ENCODE peak calls at places on chromosomes 16 and 17, in eight cellular contexts. One of them, this sample, is unnamed.

GRCh38 chr16:65532218-65532617 is 410.4 kb upstream of the CDH11 start:
- DNase-seq in stomach: no peak
- DNase-seq in uterus: no peak
- DNase-seq in IMR-90: no peak
- DNase-seq in adrenal gland: no peak
- DNase-seq in sigmoid colon: no peak
- DNase-seq in coronary artery: no peak
- DNase-seq in tibial nerve: no peak
- DNase-seq in this sample: no peak

GRCh38 chr16:27495191-27495590 is 54.5 kb downstream of the GTF3C1 start:
- DNase-seq in stomach: no peak
- DNase-seq in uterus: peak
- DNase-seq in IMR-90: peak
- DNase-seq in adrenal gland: peak
- DNase-seq in sigmoid colon: peak
- DNase-seq in coronary artery: no peak
- DNase-seq in tibial nerve: peak
- DNase-seq in this sample: no peak

GRCh38 chr17:64020068-64020766 is at the start of gene ICAM2:
- DNase-seq in stomach: peak
- DNase-seq in uterus: peak
- DNase-seq in IMR-90: no peak
- DNase-seq in adrenal gland: peak
- DNase-seq in sigmoid colon: peak
- DNase-seq in coronary artery: peak
- DNase-seq in tibial nerve: peak
- DNase-seq in this sample: peak

GRCh38 chr16:15483857-15484256 is 49.5 kb downstream of the BMERB1 start:
- DNase-seq in stomach: no peak
- DNase-seq in uterus: no peak
- DNase-seq in IMR-90: no peak
- DNase-seq in adrenal gland: no peak
- DNase-seq in sigmoid colon: no peak
- DNase-seq in coronary artery: no peak
- DNase-seq in tibial nerve: no peak
- DNase-seq in this sample: no peak

GRCh38 chr16:2857451-2858244 is at the start of gene PRSS22:
- DNase-seq in stomach: peak
- DNase-seq in uterus: no peak
- DNase-seq in IMR-90: peak
- DNase-seq in adrenal gland: no peak
- DNase-seq in sigmoid colon: no peak
- DNase-seq in coronary artery: no peak
- DNase-seq in tibial nerve: no peak
- DNase-seq in this sample: peak

GRCh38 chr17:2071421-2072281 is 16.7 kb downstream of the HIC1 start:
- DNase-seq in stomach: no peak
- DNase-seq in uterus: peak
- DNase-seq in IMR-90: peak
- DNase-seq in adrenal gland: peak
- DNase-seq in sigmoid colon: peak
- DNase-seq in coronary artery: no peak
- DNase-seq in tibial nerve: no peak
- DNase-seq in this sample: no peak

GRCh38 chr17:16297367-16298139 is 55.7 kb downstream of the CENPV start:
- DNase-seq in stomach: no peak
- DNase-seq in uterus: no peak
- DNase-seq in IMR-90: no peak
- DNase-seq in adrenal gland: no peak
- DNase-seq in sigmoid colon: no peak
- DNase-seq in coronary artery: no peak
- DNase-seq in tibial nerve: no peak
- DNase-seq in this sample: peak

GRCh38 chr17:39598047-39598481 is 9.7 kb downstream of the NEUROD2 start:
- DNase-seq in stomach: peak
- DNase-seq in uterus: no peak
- DNase-seq in IMR-90: no peak
- DNase-seq in adrenal gland: no peak
- DNase-seq in sigmoid colon: no peak
- DNase-seq in coronary artery: no peak
- DNase-seq in tibial nerve: no peak
- DNase-seq in this sample: peak

GRCh38 chr16:54286330-54287017 is at the start of gene IRX3:
- DNase-seq in stomach: peak
- DNase-seq in uterus: peak
- DNase-seq in IMR-90: peak
- DNase-seq in adrenal gland: peak
- DNase-seq in sigmoid colon: no peak
- DNase-seq in coronary artery: peak
- DNase-seq in tibial nerve: peak
- DNase-seq in this sample: peak

GRCh38 chr17:60562421-60562820 is 36.4 kb upstream of the APPBP2 start:
- DNase-seq in stomach: no peak
- DNase-seq in uterus: no peak
- DNase-seq in IMR-90: no peak
- DNase-seq in adrenal gland: no peak
- DNase-seq in sigmoid colon: no peak
- DNase-seq in coronary artery: no peak
- DNase-seq in tibial nerve: no peak
- DNase-seq in this sample: no peak

GRCh38 chr17:41528959-41529353 is 848 bp upstream of the KRT19 start:
- DNase-seq in stomach: peak
- DNase-seq in uterus: no peak
- DNase-seq in IMR-90: no peak
- DNase-seq in adrenal gland: no peak
- DNase-seq in sigmoid colon: no peak
- DNase-seq in coronary artery: no peak
- DNase-seq in tibial nerve: no peak
- DNase-seq in this sample: peak

GRCh38 chr17:70320642-70321345 is 151.5 kb downstream of the KCNJ2 start:
- DNase-seq in stomach: no peak
- DNase-seq in uterus: peak
- DNase-seq in IMR-90: peak
- DNase-seq in adrenal gland: no peak
- DNase-seq in sigmoid colon: no peak
- DNase-seq in coronary artery: no peak
- DNase-seq in tibial nerve: no peak
- DNase-seq in this sample: no peak

DNA sequence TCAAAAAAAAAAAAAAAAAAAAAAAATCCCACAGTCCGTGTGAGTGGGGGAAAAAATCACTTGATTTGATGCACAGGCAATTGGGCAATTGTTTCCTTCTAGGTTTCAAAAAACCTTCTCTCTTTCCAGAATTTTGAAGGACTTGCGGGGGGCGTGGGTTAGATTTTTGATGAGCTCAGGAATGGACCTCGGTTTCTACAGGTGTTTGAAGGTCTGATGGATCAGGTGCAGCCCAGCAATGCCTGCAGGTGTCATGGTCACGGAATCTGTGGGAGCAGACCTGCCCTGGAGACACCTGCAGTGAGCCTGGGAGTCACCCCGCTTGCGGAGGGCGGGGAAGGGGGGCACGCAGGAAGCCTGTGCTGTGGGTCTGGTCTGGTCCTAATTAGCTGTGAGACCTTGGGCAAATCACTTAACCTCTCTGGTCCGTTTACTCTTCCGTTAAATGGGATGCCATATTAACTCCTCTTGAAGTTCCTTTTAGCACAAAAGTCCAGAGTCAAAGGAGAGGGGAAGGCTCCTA is 174.2 kb downstream of the IRF8 start:
- DNase-seq in stomach: no peak
- DNase-seq in uterus: no peak
- DNase-seq in IMR-90: no peak
- DNase-seq in adrenal gland: no peak
- DNase-seq in sigmoid colon: peak
- DNase-seq in coronary artery: no peak
- DNase-seq in tibial nerve: no peak
- DNase-seq in this sample: no peak
- H3K27ac ChIP-seq in stomach: no peak
- H3K27ac ChIP-seq in uterus: no peak
- H3K27ac ChIP-seq in IMR-90: peak
- H3K27ac ChIP-seq in adrenal gland: no peak
- H3K27ac ChIP-seq in sigmoid colon: no peak
- H3K27ac ChIP-seq in coronary artery: no peak
- H3K27ac ChIP-seq in tibial nerve: no peak
- H3K27ac ChIP-seq in this sample: no peak

DNA sequence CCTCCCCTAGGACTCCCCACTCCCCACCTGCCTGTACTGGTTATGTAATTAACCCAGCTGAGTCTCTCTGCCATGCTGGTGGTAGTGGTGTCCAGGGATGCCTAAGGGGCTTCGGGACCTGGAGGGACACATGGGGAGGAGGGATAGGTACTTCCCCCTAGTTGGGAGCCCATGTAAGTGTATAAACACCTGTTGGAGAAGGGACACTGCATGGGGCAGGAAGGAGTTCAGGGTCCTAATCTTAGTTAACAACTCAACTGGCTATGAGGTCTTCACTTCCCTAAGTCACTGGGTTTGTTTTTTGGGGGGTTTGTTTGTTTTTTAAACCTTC is 1.3 kb downstream of the RASL10B start:
- DNase-seq in stomach: no peak
- DNase-seq in uterus: no peak
- DNase-seq in IMR-90: no peak
- DNase-seq in adrenal gland: no peak
- DNase-seq in sigmoid colon: no peak
- DNase-seq in coronary artery: no peak
- DNase-seq in tibial nerve: no peak
- DNase-seq in this sample: no peak
- H3K4me3 ChIP-seq in stomach: no peak
- H3K4me3 ChIP-seq in uterus: no peak
- H3K4me3 ChIP-seq in IMR-90: no peak
- H3K4me3 ChIP-seq in adrenal gland: no peak
- H3K4me3 ChIP-seq in sigmoid colon: no peak
- H3K4me3 ChIP-seq in coronary artery: no peak
- H3K4me3 ChIP-seq in tibial nerve: no peak
- H3K4me3 ChIP-seq in this sample: peak

DNA sequence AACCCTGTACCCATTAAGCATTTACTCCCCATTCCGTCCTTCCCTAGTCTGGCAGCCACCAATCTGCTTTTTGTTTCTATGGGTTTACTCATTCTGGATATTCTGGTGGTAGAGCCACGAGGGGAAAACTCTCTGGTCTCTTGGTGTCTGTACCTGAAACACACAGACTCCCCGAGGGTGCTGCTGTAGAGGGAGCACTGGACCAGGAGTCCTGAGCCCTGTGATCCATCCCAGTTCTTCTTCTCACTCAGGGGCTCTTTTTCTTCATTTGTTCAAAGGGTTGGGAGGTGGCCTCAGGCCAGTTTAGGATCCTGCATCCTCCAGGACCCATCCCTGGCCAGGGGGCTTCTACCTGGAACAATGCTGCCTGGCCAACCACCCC is 14.1 kb downstream of the HEXIM2 start:
- DNase-seq in stomach: no peak
- DNase-seq in uterus: no peak
- DNase-seq in IMR-90: no peak
- DNase-seq in adrenal gland: no peak
- DNase-seq in sigmoid colon: no peak
- DNase-seq in coronary artery: no peak
- DNase-seq in tibial nerve: no peak
- DNase-seq in this sample: no peak
- H3K27ac ChIP-seq in stomach: no peak
- H3K27ac ChIP-seq in uterus: peak
- H3K27ac ChIP-seq in IMR-90: no peak
- H3K27ac ChIP-seq in adrenal gland: peak
- H3K27ac ChIP-seq in sigmoid colon: peak
- H3K27ac ChIP-seq in coronary artery: peak
- H3K27ac ChIP-seq in tibial nerve: peak
- H3K27ac ChIP-seq in this sample: no peak

GRCh38 chr17:27354491-27355081 is 60.7 kb downstream of the WSB1 start:
- DNase-seq in stomach: no peak
- DNase-seq in uterus: no peak
- DNase-seq in IMR-90: no peak
- DNase-seq in adrenal gland: no peak
- DNase-seq in sigmoid colon: no peak
- DNase-seq in coronary artery: peak
- DNase-seq in tibial nerve: no peak
- DNase-seq in this sample: no peak
- H3K4me3 ChIP-seq in stomach: peak
- H3K4me3 ChIP-seq in uterus: peak
- H3K4me3 ChIP-seq in IMR-90: no peak
- H3K4me3 ChIP-seq in adrenal gland: no peak
- H3K4me3 ChIP-seq in sigmoid colon: peak
- H3K4me3 ChIP-seq in coronary artery: peak
- H3K4me3 ChIP-seq in tibial nerve: peak
- H3K4me3 ChIP-seq in this sample: no peak

GRCh38 chr16:84193480-84193879 is 2.5 kb downstream of the ADAD2 start:
- DNase-seq in stomach: no peak
- DNase-seq in uterus: no peak
- DNase-seq in IMR-90: no peak
- DNase-seq in adrenal gland: no peak
- DNase-seq in sigmoid colon: no peak
- DNase-seq in coronary artery: no peak
- DNase-seq in tibial nerve: no peak
- DNase-seq in this sample: no peak

GRCh38 chr16:84194470-84195200 is 3.7 kb downstream of the ADAD2 start:
- DNase-seq in stomach: no peak
- DNase-seq in uterus: no peak
- DNase-seq in IMR-90: no peak
- DNase-seq in adrenal gland: no peak
- DNase-seq in sigmoid colon: no peak
- DNase-seq in coronary artery: no peak
- DNase-seq in tibial nerve: no peak
- DNase-seq in this sample: no peak

GRCh38 chr16:84191466-84191865 is 509 bp downstream of the ADAD2 start:
- DNase-seq in stomach: no peak
- DNase-seq in uterus: no peak
- DNase-seq in IMR-90: no peak
- DNase-seq in adrenal gland: no peak
- DNase-seq in sigmoid colon: no peak
- DNase-seq in coronary artery: no peak
- DNase-seq in tibial nerve: no peak
- DNase-seq in this sample: no peak

GRCh38 chr16:84194018-84194417 is 3.1 kb downstream of the ADAD2 start:
- DNase-seq in stomach: no peak
- DNase-seq in uterus: no peak
- DNase-seq in IMR-90: no peak
- DNase-seq in adrenal gland: no peak
- DNase-seq in sigmoid colon: no peak
- DNase-seq in coronary artery: no peak
- DNase-seq in tibial nerve: no peak
- DNase-seq in this sample: no peak

DNA sequence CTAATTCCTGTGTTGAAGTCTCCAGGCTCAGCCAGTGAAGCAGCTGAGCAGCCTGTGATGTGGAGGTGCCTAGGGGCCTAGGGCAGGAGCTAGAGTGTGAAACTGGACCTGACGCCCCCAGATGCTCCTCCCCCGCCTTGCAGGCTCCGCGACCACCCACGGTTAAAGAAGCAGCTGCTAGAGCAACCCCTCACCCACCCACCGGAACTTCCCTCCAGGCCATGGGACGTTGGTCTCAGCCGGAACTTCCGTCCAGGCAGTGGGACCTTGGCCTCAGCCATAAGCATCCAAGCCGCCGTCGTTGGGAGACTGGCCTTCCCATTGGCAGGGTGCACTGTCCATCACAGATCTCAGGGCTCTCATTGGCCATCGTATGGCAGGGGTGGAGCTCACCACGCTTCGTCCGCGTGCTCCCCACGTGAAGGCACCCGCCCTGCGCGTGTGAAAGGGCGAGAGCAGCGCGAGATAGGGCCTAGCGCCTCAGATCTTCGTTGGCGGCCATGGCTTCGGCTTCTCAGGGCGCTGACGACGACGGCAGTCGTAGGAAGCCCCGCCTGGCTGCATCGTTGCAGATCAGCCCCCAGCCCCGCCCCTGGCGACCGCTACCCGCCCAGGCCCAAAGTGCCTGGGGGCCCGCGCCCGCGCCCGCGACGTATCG is at the start of gene ADAD2:
- DNase-seq in stomach: no peak
- DNase-seq in uterus: no peak
- DNase-seq in IMR-90: no peak
- DNase-seq in adrenal gland: no peak
- DNase-seq in sigmoid colon: no peak
- DNase-seq in coronary artery: no peak
- DNase-seq in tibial nerve: no peak
- DNase-seq in this sample: peak
- H3K27ac ChIP-seq in stomach: no peak
- H3K27ac ChIP-seq in uterus: no peak
- H3K27ac ChIP-seq in IMR-90: no peak
- H3K27ac ChIP-seq in adrenal gland: no peak
- H3K27ac ChIP-seq in sigmoid colon: no peak
- H3K27ac ChIP-seq in coronary artery: no peak
- H3K27ac ChIP-seq in tibial nerve: no peak
- H3K27ac ChIP-seq in this sample: no peak

This sample was measured in endodermal cell.